ENCODE peak calls at places on chromosomes 7 and 10, in four cellular contexts. R is RPMI7951; H is activated CD8-positive, alpha-beta T cell treated with anti-CD3 and anti-CD28 coated beads, Interleukin-2, amount 10 ng/mL, durations not matched to agents 7 days and 5 days; L is effector CD4-positive, alpha-beta T cell. Q is an unnamed sample.

GRCh38 chr7:43766564-43766963 is 8.1 kb downstream of the BLVRA start:
- DNase-seq in H (no peak), L (no peak), R (no peak), Q (no peak)

GRCh38 chr7:98348726-98349474 is 52.0 kb downstream of the BAIAP2L1 start:
- DNase-seq in R (no peak), L (no peak), H (no peak), Q (no peak)

GRCh38 chr10:24871501-24871900 is 80.9 kb downstream of the PRTFDC1 start:
- DNase-seq in L (no peak), R (no peak), H (no peak), Q (no peak)

GRCh38 chr7:411677-412312 is 107.9 kb downstream of the PDGFA start:
- DNase-seq in R (no peak), H (no peak), L (no peak), Q (no peak)

GRCh38 chr10:28837613-28838390 is 160.5 kb downstream of the BAMBI start:
- DNase-seq in R (no peak), H (no peak), L (no peak), Q (no peak)

GRCh38 chr10:46264737-46265368 is 21.9 kb upstream of the ANTXRL start:
- DNase-seq in R (no peak), H (peak), L (no peak), Q (no peak)

GRCh38 chr7:96320437-96320836 is 1.5 kb downstream of the SLC25A13 start:
- DNase-seq in L (no peak), H (no peak), R (no peak), Q (no peak)

GRCh38 chr10:124912487-124912886 is 29.4 kb upstream of the ZRANB1 start:
- DNase-seq in R (no peak), L (no peak), H (no peak), Q (no peak)

GRCh38 chr10:13712799-13713581 is 126.2 kb downstream of the PRPF18 start:
- DNase-seq in L (no peak), R (peak), H (no peak), Q (peak)

GRCh38 chr10:50641636-50642035 is 17.9 kb upstream of the SGMS1 start:
- DNase-seq in L (no peak), H (no peak), R (peak), Q (peak)